ENCODE peak calls at places on chromosomes 1 and 21, in five cellular contexts. J is IMR-90, R is renal cortical epithelial cell, N is testis, D is fibroblast of lung. Q is an unnamed sample.

GRCh38 chr1:66644331-66644730 is 107.9 kb upstream of the DYNLT5 start:
- DNase-seq in J (no peak), R (no peak), N (no peak), D (no peak), Q (no peak)

GRCh38 chr1:168317309-168317708 is 36.6 kb downstream of the TBX19 start:
- DNase-seq in J (no peak), R (no peak), N (no peak), D (no peak), Q (no peak)

GRCh38 chr1:180181048-180181447 is 26.4 kb downstream of the QSOX1 start:
- DNase-seq in J (no peak), R (no peak), N (peak), D (peak), Q (peak)

GRCh38 chr1:43970502-43970901 is 692 bp downstream of the DPH2 start:
- DNase-seq in J (no peak), R (no peak), N (no peak), D (no peak), Q (no peak)

GRCh38 chr21:41965447-41966340 is 11.9 kb upstream of the C2CD2 start:
- DNase-seq in J (no peak), R (no peak), N (peak), D (no peak), Q (no peak)

GRCh38 chr1:242011879-242012674 is 13.2 kb upstream of the MAP1LC3C start:
- DNase-seq in J (peak), R (no peak), N (no peak), D (no peak), Q (peak)

GRCh38 chr1:230977781-230978490 is 725 bp downstream of the TTC13 start:
- DNase-seq in J (peak), R (no peak), N (peak), D (peak), Q (peak)

GRCh38 chr1:202270871-202271326 is 70.8 kb downstream of the UBE2T start:
- DNase-seq in J (no peak), R (no peak), N (no peak), D (no peak), Q (no peak)

GRCh38 chr1:226939439-226940028 is 560 bp upstream of the COQ8A start:
- DNase-seq in J (no peak), R (no peak), N (peak), D (no peak), Q (no peak)

GRCh38 chr1:119743308-119743707 is 25.4 kb downstream of the HMGCS2 start:
- DNase-seq in J (no peak), R (no peak), N (no peak), D (peak), Q (no peak)

GRCh38 chr21:18041012-18041411 is 203.6 kb upstream of the CHODL start:
- DNase-seq in J (no peak), R (no peak), N (peak), D (no peak), Q (peak)

GRCh38 chr1:48576565-48576964 is 104.6 kb upstream of the SPATA6 start:
- DNase-seq in J (no peak), R (no peak), N (no peak), D (no peak), Q (no peak)

GRCh38 chr1:159867322-159868064 is 5.0 kb upstream of the VSIG8 start:
- DNase-seq in J (no peak), R (peak), N (no peak), D (peak), Q (no peak)

GRCh38 chr1:19765623-19766022 is 34.1 kb downstream of the TMCO4 start:
- DNase-seq in J (peak), R (peak), N (no peak), D (peak), Q (peak)

GRCh38 chr21:41562101-41563000 is 54.4 kb upstream of the TMPRSS2 start:
- DNase-seq in J (no peak), R (peak), N (no peak), D (no peak), Q (no peak)

GRCh38 chr21:36909901-36910561 is 56.4 kb downstream of the HLCS start:
- DNase-seq in J (peak), R (peak), N (no peak), D (peak), Q (peak)

GRCh38 chr21:15893902-15894301 is 164.1 kb downstream of the USP25 start:
- DNase-seq in J (no peak), R (no peak), N (no peak), D (no peak), Q (no peak)

GRCh38 chr1:55580845-55581332 is 365.7 kb upstream of the USP24 start:
- DNase-seq in J (peak), R (peak), N (peak), D (peak), Q (peak)

GRCh38 chr1:109790735-109791494 is 27.2 kb upstream of the EPS8L3 start:
- DNase-seq in J (peak), R (no peak), N (no peak), D (peak), Q (no peak)

GRCh38 chr1:65174585-65174984 is 26.6 kb downstream of the AK4 start:
- DNase-seq in J (peak), R (peak), N (peak), D (peak), Q (peak)

GRCh38 chr1:25740071-25740470 is 59.9 kb upstream of the SELENON start:
- DNase-seq in J (no peak), R (no peak), N (no peak), D (no peak), Q (no peak)

GRCh38 chr21:43300496-43301423 is 126.2 kb downstream of the SIK1 start:
- DNase-seq in J (peak), R (peak), N (no peak), D (no peak), Q (no peak)

GRCh38 chr1:92446546-92446945 is 40.2 kb downstream of the GFI1 start:
- DNase-seq in J (peak), R (no peak), N (no peak), D (peak), Q (no peak)

GRCh38 chr1:230868736-230869385 is 540 bp upstream of the C1orf198 start:
- DNase-seq in J (no peak), R (peak), N (peak), D (peak), Q (peak)

GRCh38 chr1:202625416-202626360 is 84.6 kb downstream of the SYT2 start:
- DNase-seq in J (peak), R (peak), N (peak), D (peak), Q (peak)

GRCh38 chr1:231069333-231069732 is 29.3 kb upstream of the FAM89A start:
- DNase-seq in J (no peak), R (no peak), N (no peak), D (no peak), Q (no peak)

GRCh38 chr1:234776256-234776874 is 166.4 kb upstream of the IRF2BP2 start:
- DNase-seq in J (no peak), R (no peak), N (no peak), D (no peak), Q (no peak)

GRCh38 chr1:198232940-198233675 is 76.3 kb downstream of the NEK7 start:
- DNase-seq in J (no peak), R (no peak), N (no peak), D (no peak), Q (no peak)

GRCh38 chr1:110083453-110084225 is 13.2 kb upstream of the ALX3 start:
- DNase-seq in J (no peak), R (no peak), N (no peak), D (peak), Q (no peak)

GRCh38 chr1:226892534-226892895 is 22.1 kb downstream of the PSEN2 start:
- DNase-seq in J (no peak), R (no peak), N (peak), D (no peak), Q (no peak)

GRCh38 chr21:28822882-28823335 is 169.8 kb downstream of the LTN1 start:
- DNase-seq in J (peak), R (peak), N (no peak), D (peak), Q (no peak)

GRCh38 chr1:17013598-17014320 is 2.0 kb upstream of the ATP13A2 start:
- DNase-seq in J (no peak), R (no peak), N (no peak), D (no peak), Q (no peak)

GRCh38 chr1:215608646-215609045 is 41.5 kb downstream of the KCTD3 start:
- DNase-seq in J (no peak), R (no peak), N (no peak), D (no peak), Q (no peak)

GRCh38 chr1:194159941-194160340 is 973.5 kb upstream of the B3GALT2 start:
- DNase-seq in J (peak), R (peak), N (no peak), D (peak), Q (no peak)

GRCh38 chr1:114315601-114316000 is 161.9 kb upstream of the SYT6 start:
- DNase-seq in J (no peak), R (peak), N (no peak), D (no peak), Q (no peak)

GRCh38 chr1:101316801-101317200 is 80.0 kb downstream of the S1PR1 start:
- DNase-seq in J (no peak), R (peak), N (no peak), D (no peak), Q (no peak)

GRCh38 chr1:225973158-225973557 is 26.0 kb downstream of the SDE2 start:
- DNase-seq in J (no peak), R (peak), N (no peak), D (no peak), Q (no peak)

GRCh38 chr1:76759950-76760349 is 107.3 kb upstream of the ST6GALNAC5 start:
- DNase-seq in J (peak), R (peak), N (no peak), D (peak), Q (peak)